ENCODE peak calls at places on chromosomes 12 and 14, in five cellular contexts. U is mesenchymal stem cell, Q is H9, M is H1, P is trophoblast cell. S is an unnamed sample.

GRCh38 chr12:71472441-71472911 is 32.9 kb downstream of the LGR5 start:
- DNase-seq in M (no peak), P (peak), Q (no peak), U (no peak), S (no peak)

GRCh38 chr12:1044697-1045096 is 53.7 kb downstream of the ERC1 start:
- DNase-seq in Q (no peak), M (no peak), U (peak), P (no peak), S (no peak)

GRCh38 chr12:54360717-54361456 is 3.4 kb downstream of the GPR84 start:
- DNase-seq in M (peak), U (peak), Q (peak), P (peak), S (peak)

GRCh38 chr12:66900616-66901015 is 221.7 kb upstream of the GRIP1 start:
- DNase-seq in Q (no peak), P (no peak), U (no peak), M (no peak), S (no peak)

GRCh38 chr12:30847259-30847658 is 79.3 kb upstream of the TSPAN11 start:
- DNase-seq in Q (peak), M (no peak), P (peak), U (peak), S (peak)

GRCh38 chr14:101086926-101087325 is 183.4 kb upstream of the RTL1 start:
- DNase-seq in P (no peak), Q (no peak), M (no peak), U (no peak), S (no peak)

GRCh38 chr12:111424189-111424792 is 18.6 kb downstream of the SH2B3 start:
- DNase-seq in Q (no peak), M (no peak), P (no peak), U (no peak), S (no peak)

GRCh38 chr12:46385439-46385838 is 12.9 kb upstream of the SLC38A2 start:
- DNase-seq in M (no peak), Q (no peak), P (peak), U (peak), S (no peak)

GRCh38 chr12:31651893-31652521 is 7.5 kb upstream of the ETFBKMT start:
- DNase-seq in P (peak), Q (no peak), U (no peak), M (no peak), S (no peak)

GRCh38 chr12:131901431-131902331 is 7.3 kb downstream of the ULK1 start:
- DNase-seq in M (no peak), U (no peak), P (no peak), Q (no peak), S (no peak)

GRCh38 chr14:100187247-100187833 is 27.9 kb upstream of the DEGS2 start:
- DNase-seq in M (no peak), P (no peak), Q (no peak), U (no peak), S (no peak)

GRCh38 chr12:132046561-132046960 is 96.8 kb downstream of the EP400 start:
- DNase-seq in P (no peak), Q (no peak), U (peak), M (no peak), S (no peak)

GRCh38 chr12:51323966-51324895 is at the start of gene BIN2:
- DNase-seq in Q (no peak), P (peak), M (no peak), U (no peak), S (no peak)

GRCh38 chr14:89504602-89505320 is 87.7 kb upstream of the FOXN3 start:
- DNase-seq in P (no peak), U (peak), Q (no peak), M (no peak), S (no peak)

GRCh38 chr14:74922752-74923401 is at the start of gene RPS6KL1:
- DNase-seq in Q (peak), P (peak), M (peak), U (peak), S (peak)

GRCh38 chr12:100706029-100706428 is 88.5 kb upstream of the ANO4 start:
- DNase-seq in M (no peak), Q (no peak), P (peak), U (peak), S (no peak)

GRCh38 chr14:80906336-80906735 is 35.2 kb downstream of the CEP128 start:
- DNase-seq in P (no peak), Q (no peak), M (no peak), U (no peak), S (no peak)

GRCh38 chr12:52032431-52032796 is 18.8 kb upstream of the NR4A1 start:
- DNase-seq in M (no peak), P (no peak), Q (no peak), U (peak), S (no peak)

GRCh38 chr12:116164976-116165425 is 112.5 kb downstream of the MED13L start:
- DNase-seq in M (no peak), Q (no peak), P (no peak), U (peak), S (no peak)

GRCh38 chr12:13234045-13234641 is 37.6 kb downstream of the EMP1 start:
- DNase-seq in M (peak), P (peak), U (peak), Q (peak), S (peak)

DNA sequence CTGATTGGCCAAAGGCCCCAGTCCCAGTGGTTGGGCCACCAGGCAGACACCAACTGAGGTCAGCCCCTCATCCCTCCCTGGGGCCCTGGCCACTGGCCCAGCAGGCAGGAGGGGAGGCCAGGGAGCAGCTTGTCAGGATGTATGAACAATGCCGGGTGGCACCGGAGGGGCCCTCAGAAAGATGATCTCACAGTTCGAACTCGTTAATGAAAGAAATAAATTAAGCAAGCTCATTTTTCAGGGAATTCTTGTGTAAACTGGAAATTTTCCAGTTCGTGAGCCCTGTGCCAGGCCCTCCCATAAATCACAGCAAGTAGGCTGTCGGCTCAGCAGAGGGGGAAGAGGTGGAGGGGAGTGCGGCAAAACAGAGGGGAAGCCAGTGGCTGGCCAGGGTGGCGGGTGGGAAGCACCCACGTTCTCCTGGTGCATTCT is 177.0 kb upstream of the VASH1 start:
- DNase-seq in P (no peak), Q (no peak), U (no peak), M (no peak), S (no peak)
- H2BK12ac ChIP-seq in P (no peak), Q (no peak), U (no peak), M (no peak), S (no peak)

DNA sequence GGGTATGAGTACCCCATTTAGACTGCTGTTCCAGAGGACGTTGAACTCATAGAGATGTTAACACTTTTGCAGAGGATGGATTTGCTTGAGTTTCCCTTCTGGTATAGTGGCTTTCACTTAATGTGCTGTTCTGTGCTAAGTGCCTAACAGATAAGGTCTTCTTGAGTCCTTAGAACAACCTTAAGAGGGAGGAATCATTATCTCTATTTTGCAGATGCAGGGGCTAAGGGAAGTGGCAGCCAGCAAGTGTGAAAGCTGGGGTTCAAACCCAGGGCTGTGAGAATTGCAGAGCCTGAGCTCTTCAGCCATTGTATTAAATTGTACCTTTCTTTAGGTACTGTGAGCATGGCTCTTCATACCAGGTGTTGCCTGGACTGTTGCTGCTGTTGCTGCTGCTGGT is 122.1 kb upstream of the NRXN3 start:
- DNase-seq in M (no peak), U (no peak), Q (no peak), P (no peak), S (no peak)
- H2BK12ac ChIP-seq in M (peak), U (no peak), Q (no peak), P (no peak), S (no peak)

GRCh38 chr12:58804749-58805148 is 115.6 kb downstream of the LRIG3 start:
- DNase-seq in M (no peak), P (no peak), Q (no peak), U (no peak), S (no peak)

GRCh38 chr12:58803893-58804292 is 116.4 kb downstream of the LRIG3 start:
- DNase-seq in P (no peak), Q (no peak), M (no peak), U (peak), S (no peak)

GRCh38 chr12:58801986-58802385 is 118.3 kb downstream of the LRIG3 start:
- DNase-seq in U (no peak), M (no peak), Q (no peak), P (no peak), S (no peak)
- H2BK12ac ChIP-seq in U (no peak), M (no peak), Q (no peak), P (no peak), S (no peak)

GRCh38 chr12:97380440-97380839 is 82.2 kb upstream of the RMST start:
- DNase-seq in Q (no peak), P (no peak), U (no peak), M (no peak), S (no peak)
- H2BK12ac ChIP-seq in Q (no peak), P (no peak), U (no peak), M (no peak), S (no peak)